ENCODE peak calls at places on chromosome 7, in seven cellular contexts. G is neural crest cell; Y is naive thymus-derived CD8-positive, alpha-beta T cell; A is activated T-cell treated with anti-CD3 and anti-CD28 coated beads, Interleukin-2, amount 50 U/mL, for 48 hours; S is A549; J is WERI-Rb-1; E is Caki2. B is an unnamed sample.

GRCh38 chr7:79495544-79496272 is 42.2 kb upstream of the MAGI2 start:
- DNase-seq in A (no peak), E (no peak), J (no peak), G (no peak), Y (no peak), S (no peak), B (no peak)

GRCh38 chr7:75967573-75967997 is 26.8 kb downstream of the TMEM120A start:
- DNase-seq in E (no peak), Y (no peak), S (no peak), G (no peak), J (no peak), A (no peak), B (no peak)

GRCh38 chr7:33774762-33775523 is 130.4 kb upstream of the BMPER start:
- DNase-seq in J (no peak), G (no peak), A (no peak), E (no peak), S (no peak), Y (no peak), B (no peak)

GRCh38 chr7:127845497-127846214 is 185.6 kb downstream of the LRRC4 start:
- DNase-seq in S (no peak), A (no peak), J (no peak), E (no peak), G (no peak), Y (no peak), B (no peak)

GRCh38 chr7:18086165-18087030 is 58.8 kb upstream of the PRPS1L1 start:
- DNase-seq in J (peak), Y (no peak), E (no peak), G (peak), S (peak), A (peak), B (peak)

GRCh38 chr7:88146611-88147010 is 73.2 kb downstream of the SRI start:
- DNase-seq in E (no peak), Y (no peak), S (no peak), J (no peak), G (no peak), A (no peak), B (no peak)

GRCh38 chr7:35003679-35004278 is 33.5 kb downstream of the DPY19L1 start:
- DNase-seq in G (no peak), S (peak), A (no peak), J (no peak), Y (no peak), E (peak), B (no peak)

GRCh38 chr7:139714163-139714901 is 63.5 kb downstream of the HIPK2 start:
- DNase-seq in G (no peak), J (no peak), Y (no peak), A (no peak), E (no peak), S (no peak), B (no peak)

GRCh38 chr7:105581066-105581811 is at the start of gene EFCAB10:
- DNase-seq in J (peak), S (peak), E (peak), A (peak), G (peak), Y (peak), B (peak)